ENCODE peak calls at places on chromosomes 1 and 21, in four cellular contexts. H is AG04449, Q is fibroblast of mammary gland, M is mucosa of descending colon. L is an unnamed sample.
A peak's percentile ranks its signal among the peaks of the same experiment; 100 is the strongest.

GRCh38 chr1:111769517-111770146 is 13.9 kb downstream of the DDX20 start:
- DNase-seq in Q (peak; percentile 82), M (no peak), H (no peak), L (peak; percentile 62)

GRCh38 chr1:230745071-230745470 is 2.1 kb upstream of the CAPN9 start:
- DNase-seq in H (no peak), Q (no peak), M (no peak), L (no peak)

GRCh38 chr21:16667395-16667794 is 845.4 kb upstream of the CXADR start:
- DNase-seq in H (no peak), Q (no peak), M (no peak), L (no peak)

GRCh38 chr1:7339953-7340352 is 431.1 kb upstream of the VAMP3 start:
- DNase-seq in H (no peak), Q (peak; percentile 8), M (no peak), L (no peak)

GRCh38 chr1:59484090-59484489 is 187.2 kb downstream of the FGGY start:
- DNase-seq in H (peak; percentile 74), Q (peak; percentile 95), M (no peak), L (peak; percentile 78)

GRCh38 chr1:164773146-164773545 is 214.2 kb downstream of the PBX1 start:
- DNase-seq in H (no peak), Q (no peak), M (no peak), L (no peak)

GRCh38 chr1:56200446-56200845 is 378.9 kb downstream of the PLPP3 start:
- DNase-seq in M (no peak), Q (peak; percentile 19), H (no peak), L (no peak)

GRCh38 chr1:115665319-115665718 is 23.5 kb downstream of the VANGL1 start:
- DNase-seq in H (no peak), M (no peak), Q (no peak), L (no peak)

GRCh38 chr1:231106347-231106746 is 55.5 kb upstream of the TRIM67 start:
- DNase-seq in H (peak; percentile 67), Q (peak; percentile 49), M (no peak), L (peak; percentile 55)

GRCh38 chr1:62588000-62588399 is 9.3 kb upstream of the ANGPTL3 start:
- DNase-seq in H (no peak), M (no peak), Q (peak; percentile 1), L (no peak)

GRCh38 chr1:61277129-61277801 is 194.9 kb downstream of the NFIA start:
- DNase-seq in M (no peak), H (no peak), Q (no peak), L (no peak)

GRCh38 chr1:184049836-184050468 is 1.6 kb upstream of the TSEN15 start:
- DNase-seq in Q (no peak), M (no peak), H (no peak), L (no peak)

GRCh38 chr1:179036844-179037465 is 11.3 kb downstream of the FAM20B start:
- DNase-seq in Q (peak; percentile 64), H (no peak), M (no peak), L (no peak)
- H3K4me3 ChIP-seq in Q (no peak overlapping the region), H (no peak overlapping the region), M (no peak overlapping the region), L (no peak overlapping the region)

GRCh38 chr1:27508139-27508665 is 18.2 kb upstream of the WASF2 start:
- DNase-seq in M (no peak), H (no peak), Q (no peak), L (no peak)
- TF ChIP-seq CTCF in M (no peak), H (no peak), Q (no peak), L (no peak)

GRCh38 chr1:246117066-246117791 is 389.9 kb downstream of the SMYD3 start:
- DNase-seq in H (peak; percentile 12), Q (peak; percentile 62), M (no peak), L (peak; percentile 43)
- H3K4me3 ChIP-seq in H (no peak overlapping the region), Q (no peak overlapping the region), M (no peak overlapping the region), L (no peak overlapping the region)

DNA sequence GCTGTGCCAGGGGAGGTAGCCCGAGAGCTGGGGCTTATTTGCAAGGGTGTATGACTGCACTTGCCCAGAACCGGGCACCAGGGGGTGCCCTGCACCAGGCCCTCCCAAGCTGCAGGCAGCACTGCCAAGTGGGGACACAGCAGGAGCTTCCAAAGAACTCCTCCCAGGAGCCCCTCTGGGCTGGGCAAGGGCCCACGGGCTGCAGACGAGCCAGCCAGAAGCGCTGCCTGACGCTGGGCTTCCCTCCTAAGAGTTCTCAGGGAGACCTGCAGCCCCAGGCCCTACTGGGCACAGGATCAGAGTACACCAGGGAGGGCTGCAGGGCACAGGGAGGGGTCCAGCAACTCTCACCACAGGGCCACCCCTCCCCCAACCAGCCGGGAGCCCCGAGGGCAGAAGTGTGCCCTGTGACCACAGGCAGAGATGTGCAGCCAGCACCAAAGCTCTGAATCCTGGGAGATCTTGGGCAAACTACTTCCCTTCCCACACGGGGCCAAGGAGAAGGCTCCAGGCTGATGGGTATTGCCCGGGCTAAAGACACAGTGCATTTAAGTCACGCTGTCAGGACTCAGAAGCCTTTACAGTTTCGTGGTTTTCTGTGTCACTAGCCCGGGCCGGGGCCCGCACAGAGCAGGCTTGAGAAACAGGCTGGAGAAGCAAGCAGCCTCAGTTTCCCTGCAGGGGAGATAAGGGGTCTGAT is 63.4 kb downstream of the KCNAB2 start:
- DNase-seq in H (no peak), Q (peak; percentile 51), M (peak; percentile 63), L (peak; percentile 15)
- TF ChIP-seq CTCF in H (peak; percentile 52), Q (peak; percentile 53), M (no peak), L (peak; percentile 36)

DNA sequence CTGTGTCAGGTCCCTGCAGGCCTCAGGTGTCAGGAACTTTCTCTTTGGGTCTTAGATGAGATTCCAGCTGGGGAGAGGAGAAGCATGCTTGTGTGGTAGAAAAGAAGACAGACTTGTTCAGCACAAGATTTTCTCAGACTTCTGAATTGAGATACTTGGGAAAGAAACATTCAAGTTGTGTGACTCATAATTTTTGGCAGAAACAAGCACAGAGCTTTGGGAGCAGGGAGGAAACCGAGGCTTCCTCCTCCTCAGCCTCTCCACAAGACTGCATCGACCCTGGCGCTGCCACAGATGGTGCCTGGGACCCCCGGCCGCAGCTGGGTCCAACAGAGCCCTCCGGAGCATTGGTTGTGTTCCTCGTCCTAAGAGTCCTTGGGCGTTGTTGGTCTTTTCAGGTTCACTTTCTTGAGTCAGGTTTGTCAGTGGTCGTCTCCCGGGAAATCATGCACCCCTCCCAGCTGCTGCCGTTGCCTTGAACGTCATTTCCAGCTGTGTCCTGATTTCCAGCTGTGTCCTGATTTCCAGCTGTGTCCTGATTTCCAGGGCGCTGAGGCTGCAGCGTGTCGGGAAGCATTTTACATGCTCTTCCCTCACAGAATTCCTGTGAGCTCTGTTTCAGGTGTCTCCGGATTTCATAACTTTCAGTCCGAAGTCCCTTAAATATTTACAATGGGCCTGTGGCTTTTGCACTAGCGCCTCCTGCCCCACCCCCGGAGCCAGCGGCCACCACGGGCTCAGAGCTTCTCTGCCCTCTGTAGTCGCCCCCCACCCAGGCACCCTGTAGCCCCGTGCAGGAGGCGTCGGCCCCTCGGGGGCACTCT is 66.5 kb downstream of the COL18A1 start:
- DNase-seq in M (no peak), H (peak; percentile 77), Q (peak; percentile 94), L (peak; percentile 81)
- H3K4me3 ChIP-seq in M (no peak overlapping the region), H (peak overlapping the region; percentile 33), Q (peak overlapping the region; percentile 23), L (no peak overlapping the region)

GRCh38 chr1:193355654-193356053 is 169.2 kb upstream of the B3GALT2 start:
- DNase-seq in H (no peak), M (no peak), Q (peak; percentile 3), L (no peak)

GRCh38 chr1:193356249-193356648 is 169.8 kb upstream of the B3GALT2 start:
- DNase-seq in Q (no peak), M (no peak), H (no peak), L (no peak)

GRCh38 chr1:193355179-193355578 is 168.8 kb upstream of the B3GALT2 start:
- DNase-seq in H (no peak), M (no peak), Q (peak; percentile 50), L (no peak)

GRCh38 chr1:193358419-193358818 is 172.0 kb upstream of the B3GALT2 start:
- DNase-seq in M (no peak), H (no peak), Q (no peak), L (no peak)
- TF ChIP-seq CTCF in M (no peak), H (no peak), Q (no peak), L (no peak)